ENCODE peak calls at places on chromosomes 3 and 15, in five cellular contexts. One of them, this sample, is unnamed.

GRCh38 chr15:42405876-42406482 is 46.7 kb downstream of the CAPN3 start:
- DNase-seq in neural progenitor cell: no peak
- DNase-seq in germinal center: no peak
- DNase-seq in fibroblast of pulmonary artery: no peak
- DNase-seq in HFFc6: no peak
- DNase-seq in this sample: no peak

GRCh38 chr3:133208184-133208583 is 170.0 kb downstream of the TMEM108 start:
- DNase-seq in neural progenitor cell: no peak
- DNase-seq in germinal center: no peak
- DNase-seq in fibroblast of pulmonary artery: no peak
- DNase-seq in HFFc6: no peak
- DNase-seq in this sample: no peak

GRCh38 chr3:172461530-172462138 is 13.4 kb upstream of the GHSR start:
- DNase-seq in neural progenitor cell: peak; percentile 42
- DNase-seq in germinal center: peak; percentile 55
- DNase-seq in fibroblast of pulmonary artery: peak; percentile 50
- DNase-seq in HFFc6: peak; percentile 9
- DNase-seq in this sample: no peak

GRCh38 chr3:127707777-127708438 is 35.2 kb downstream of the ABTB1 start:
- DNase-seq in neural progenitor cell: no peak
- DNase-seq in germinal center: no peak
- DNase-seq in fibroblast of pulmonary artery: no peak
- DNase-seq in HFFc6: no peak
- DNase-seq in this sample: peak; percentile 32

GRCh38 chr3:59756930-59757329 is 707.1 kb upstream of the CFAP20DC start:
- DNase-seq in neural progenitor cell: no peak
- DNase-seq in germinal center: no peak
- DNase-seq in fibroblast of pulmonary artery: no peak
- DNase-seq in HFFc6: no peak
- DNase-seq in this sample: no peak

GRCh38 chr3:65483475-65483874 is 555.2 kb downstream of the MAGI1 start:
- DNase-seq in neural progenitor cell: peak; percentile 31
- DNase-seq in germinal center: no peak
- DNase-seq in fibroblast of pulmonary artery: peak; percentile 41
- DNase-seq in HFFc6: no peak
- DNase-seq in this sample: peak; percentile 82

GRCh38 chr15:27933562-27933961 is 165.6 kb downstream of the OCA2 start:
- DNase-seq in neural progenitor cell: no peak
- DNase-seq in germinal center: no peak
- DNase-seq in fibroblast of pulmonary artery: no peak
- DNase-seq in HFFc6: no peak
- DNase-seq in this sample: peak; percentile 73

GRCh38 chr15:79088426-79089205 is 2.0 kb downstream of the RASGRF1 start:
- DNase-seq in neural progenitor cell: no peak
- DNase-seq in germinal center: no peak
- DNase-seq in fibroblast of pulmonary artery: no peak
- DNase-seq in HFFc6: no peak
- DNase-seq in this sample: peak; percentile 41

GRCh38 chr3:184241447-184242296 is 7.1 kb downstream of the ALG3 start:
- DNase-seq in neural progenitor cell: no peak
- DNase-seq in germinal center: no peak
- DNase-seq in fibroblast of pulmonary artery: peak; percentile 53
- DNase-seq in HFFc6: peak; percentile 4
- DNase-seq in this sample: peak; percentile 85

GRCh38 chr3:133610031-133610430 is 36.5 kb downstream of the CDV3 start:
- DNase-seq in neural progenitor cell: no peak
- DNase-seq in germinal center: no peak
- DNase-seq in fibroblast of pulmonary artery: no peak
- DNase-seq in HFFc6: no peak
- DNase-seq in this sample: no peak

GRCh38 chr15:78064544-78064943 is 13.0 kb downstream of the TBC1D2B start:
- DNase-seq in neural progenitor cell: no peak
- DNase-seq in germinal center: no peak
- DNase-seq in fibroblast of pulmonary artery: peak; percentile 86
- DNase-seq in HFFc6: no peak
- DNase-seq in this sample: no peak

GRCh38 chr3:43729707-43730399 is 39.1 kb downstream of the ABHD5 start:
- DNase-seq in neural progenitor cell: no peak
- DNase-seq in germinal center: no peak
- DNase-seq in fibroblast of pulmonary artery: no peak
- DNase-seq in HFFc6: no peak
- DNase-seq in this sample: no peak

GRCh38 chr3:127491323-127491722 is 99.2 kb downstream of the TPRA1 start:
- DNase-seq in neural progenitor cell: no peak
- DNase-seq in germinal center: no peak
- DNase-seq in fibroblast of pulmonary artery: no peak
- DNase-seq in HFFc6: no peak
- DNase-seq in this sample: no peak

GRCh38 chr3:23166804-23167203 is 36.3 kb upstream of the UBE2E2 start:
- DNase-seq in neural progenitor cell: no peak
- DNase-seq in germinal center: no peak
- DNase-seq in fibroblast of pulmonary artery: no peak
- DNase-seq in HFFc6: no peak
- DNase-seq in this sample: no peak

GRCh38 chr3:185337231-185337816 is 25.6 kb upstream of the MAP3K13 start:
- DNase-seq in neural progenitor cell: no peak
- DNase-seq in germinal center: no peak
- DNase-seq in fibroblast of pulmonary artery: no peak
- DNase-seq in HFFc6: no peak
- DNase-seq in this sample: no peak

GRCh38 chr3:111956995-111957736 is 21.7 kb upstream of the ABHD10 start:
- DNase-seq in neural progenitor cell: peak; percentile 74
- DNase-seq in germinal center: no peak
- DNase-seq in fibroblast of pulmonary artery: no peak
- DNase-seq in HFFc6: no peak
- DNase-seq in this sample: no peak

GRCh38 chr15:80611543-80612080 is 83.5 kb upstream of the ABHD17C start:
- DNase-seq in neural progenitor cell: peak; percentile 41
- DNase-seq in germinal center: no peak
- DNase-seq in fibroblast of pulmonary artery: no peak
- DNase-seq in HFFc6: no peak
- DNase-seq in this sample: no peak

GRCh38 chr3:126256256-126256655 is 75.9 kb upstream of the ALDH1L1 start:
- DNase-seq in neural progenitor cell: no peak
- DNase-seq in germinal center: no peak
- DNase-seq in fibroblast of pulmonary artery: no peak
- DNase-seq in HFFc6: peak; percentile 13
- DNase-seq in this sample: no peak

GRCh38 chr3:69033470-69033869 is 18.7 kb downstream of the TMF1 start:
- DNase-seq in neural progenitor cell: no peak
- DNase-seq in germinal center: no peak
- DNase-seq in fibroblast of pulmonary artery: peak; percentile 75
- DNase-seq in HFFc6: peak; percentile 66
- DNase-seq in this sample: no peak

GRCh38 chr3:122392868-122393844 is 9.2 kb downstream of the FAM162A start:
- DNase-seq in neural progenitor cell: peak; percentile 57
- DNase-seq in germinal center: peak; percentile 54
- DNase-seq in fibroblast of pulmonary artery: peak; percentile 67
- DNase-seq in HFFc6: peak; percentile 61
- DNase-seq in this sample: no peak

GRCh38 chr3:14127516-14128161 is 2.8 kb downstream of the TMEM43 start:
- DNase-seq in neural progenitor cell: no peak
- DNase-seq in germinal center: no peak
- DNase-seq in fibroblast of pulmonary artery: no peak
- DNase-seq in HFFc6: no peak
- DNase-seq in this sample: no peak

GRCh38 chr3:11001658-11002021 is 9.1 kb downstream of the SLC6A1 start:
- DNase-seq in neural progenitor cell: no peak
- DNase-seq in germinal center: no peak
- DNase-seq in fibroblast of pulmonary artery: no peak
- DNase-seq in HFFc6: no peak
- DNase-seq in this sample: no peak